ENCODE peak calls at places on chromosome 6, in ten cellular contexts. U is kidney epithelial cell, T is astrocyte, C is fibroblast of lung, O is left lung, E is adrenal gland, I is kidney, W is NB4, J is GM12865, L is cardiac muscle cell. Z is an unnamed sample.

GRCh38 chr6:139553916-139554315 is 179.5 kb upstream of the CITED2 start:
- DNase-seq in U (no peak), T (no peak), C (no peak), O (no peak), E (no peak), I (no peak), W (no peak), J (no peak), L (no peak), Z (no peak)

GRCh38 chr6:6614096-6614964 is 25.8 kb downstream of the LY86 start:
- DNase-seq in U (no peak), T (no peak), C (no peak), O (no peak), E (no peak), I (no peak), W (no peak), J (no peak), L (no peak), Z (no peak)

GRCh38 chr6:41894366-41895299 is 542 bp downstream of the USP49 start:
- DNase-seq in U (no peak), T (peak), C (no peak), O (no peak), E (peak), I (no peak), W (peak), J (no peak), L (peak), Z (no peak)

GRCh38 chr6:39377530-39377929 is 55.0 kb upstream of the KCNK16 start:
- DNase-seq in U (peak), T (peak), C (peak), O (peak), E (peak), I (no peak), W (peak), J (peak), L (peak), Z (peak)

GRCh38 chr6:42428326-42429041 is 23.2 kb downstream of the TRERF1 start:
- DNase-seq in U (no peak), T (peak), C (peak), O (peak), E (peak), I (peak), W (no peak), J (peak), L (no peak), Z (no peak)

GRCh38 chr6:13465734-13466133 is 21.7 kb downstream of the GFOD1 start:
- DNase-seq in U (no peak), T (no peak), C (no peak), O (no peak), E (no peak), I (no peak), W (no peak), J (no peak), L (no peak), Z (no peak)

GRCh38 chr6:149482542-149483261 is 2.1 kb downstream of the ZC3H12D start:
- DNase-seq in U (no peak), T (no peak), C (no peak), O (peak), E (no peak), I (no peak), W (peak), J (peak), L (no peak), Z (no peak)

GRCh38 chr6:89952361-89952680 is 58.1 kb downstream of the GJA10 start:
- DNase-seq in U (no peak), T (no peak), C (no peak), O (no peak), E (no peak), I (no peak), W (no peak), J (no peak), L (no peak), Z (no peak)

GRCh38 chr6:101826678-101827077 is 433.2 kb downstream of the GRIK2 start:
- DNase-seq in U (no peak), T (peak), C (no peak), O (no peak), E (no peak), I (no peak), W (no peak), J (no peak), L (no peak), Z (no peak)
- TF ChIP-seq CTCF in U (no peak), T (no peak), C (no peak), O (no peak), E (no peak), I (no peak), W (no peak), J (no peak), L (no peak), Z (no peak)

GRCh38 chr6:118529756-118530155 is 18.3 kb upstream of the PLN start:
- DNase-seq in U (no peak), T (no peak), C (no peak), O (no peak), E (no peak), I (no peak), W (no peak), J (no peak), L (no peak), Z (no peak)
- H3K4me3 ChIP-seq in U (no peak), T (no peak), C (no peak), O (no peak), E (no peak), I (no peak), W (no peak), J (no peak), L (no peak), Z (no peak)

DNA sequence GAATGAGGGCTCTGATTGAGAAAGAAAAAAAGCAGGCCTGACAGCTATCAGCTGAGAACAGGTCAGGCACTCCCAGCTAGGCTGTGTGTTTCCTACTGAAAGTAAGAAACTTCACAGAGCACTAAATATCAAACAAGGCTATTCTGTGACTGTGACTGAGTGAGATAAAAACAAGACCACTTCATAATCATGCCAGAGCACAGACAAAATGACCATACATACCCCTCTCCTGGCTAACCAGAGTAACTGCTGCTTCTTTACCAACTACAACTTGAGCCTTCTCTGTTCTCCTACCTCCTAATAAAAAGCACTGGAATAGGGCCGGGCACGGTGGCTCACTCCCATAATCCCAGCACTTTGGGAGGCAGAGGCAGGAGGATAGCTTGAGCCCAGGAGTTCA is 6.8 kb upstream of the BTN1A1 start:
- DNase-seq in U (no peak), T (no peak), C (peak), O (no peak), E (no peak), I (no peak), W (peak), J (peak), L (peak), Z (no peak)
- TF ChIP-seq CTCF in U (no peak), T (no peak), C (peak), O (no peak), E (no peak), I (no peak), W (no peak), J (peak), L (peak), Z (no peak)

GRCh38 chr6:147207851-147208754 is 3.9 kb downstream of the STXBP5 start:
- DNase-seq in U (no peak), T (peak), C (no peak), O (no peak), E (no peak), I (no peak), W (no peak), J (no peak), L (no peak), Z (no peak)

GRCh38 chr6:147204843-147205311 is 660 bp downstream of the STXBP5 start:
- DNase-seq in U (no peak), T (peak), C (peak), O (no peak), E (no peak), I (no peak), W (no peak), J (no peak), L (no peak), Z (no peak)

GRCh38 chr6:147207351-147207750 is 3.1 kb downstream of the STXBP5 start:
- DNase-seq in U (no peak), T (no peak), C (peak), O (no peak), E (no peak), I (no peak), W (no peak), J (no peak), L (no peak), Z (no peak)

GRCh38 chr6:147204060-147204785 is at the start of gene STXBP5:
- DNase-seq in U (no peak), T (peak), C (peak), O (peak), E (peak), I (peak), W (peak), J (peak), L (peak), Z (no peak)

GRCh38 chr6:147205690-147206600 is 1.7 kb downstream of the STXBP5 start:
- DNase-seq in U (no peak), T (peak), C (peak), O (no peak), E (peak), I (no peak), W (no peak), J (no peak), L (no peak), Z (no peak)
- H3K4me3 ChIP-seq in U (peak), T (peak), C (peak), O (peak), E (no peak), I (peak), W (peak), J (peak), L (no peak), Z (peak)